ENCODE peak calls at places on chromosomes 5 and 9, in four cellular contexts. One of them, this sample, is unnamed.

GRCh38 chr9:89362647-89363310 is 44.5 kb downstream of the SECISBP2 start:
- DNase-seq in mesendoderm: no peak
- DNase-seq in CD4-positive, alpha-beta T cell: no peak
- DNase-seq in sigmoid colon: peak
- DNase-seq in this sample: peak

GRCh38 chr9:82206946-82207345 is 218.4 kb downstream of the SPATA31D1 start:
- DNase-seq in mesendoderm: no peak
- DNase-seq in CD4-positive, alpha-beta T cell: no peak
- DNase-seq in sigmoid colon: no peak
- DNase-seq in this sample: no peak

GRCh38 chr9:83707518-83707767 is 315 bp downstream of the UBQLN1 start:
- DNase-seq in mesendoderm: no peak
- DNase-seq in CD4-positive, alpha-beta T cell: no peak
- DNase-seq in sigmoid colon: no peak
- DNase-seq in this sample: peak

GRCh38 chr9:124934290-124934689 is 6.6 kb downstream of the GOLGA1 start:
- DNase-seq in mesendoderm: no peak
- DNase-seq in CD4-positive, alpha-beta T cell: no peak
- DNase-seq in sigmoid colon: no peak
- DNase-seq in this sample: no peak

GRCh38 chr5:9512452-9512851 is 33.4 kb downstream of the SEMA5A start:
- DNase-seq in mesendoderm: no peak
- DNase-seq in CD4-positive, alpha-beta T cell: no peak
- DNase-seq in sigmoid colon: no peak
- DNase-seq in this sample: no peak

GRCh38 chr5:112784726-112785125 is 47.0 kb downstream of the APC start:
- DNase-seq in mesendoderm: peak
- DNase-seq in CD4-positive, alpha-beta T cell: no peak
- DNase-seq in sigmoid colon: no peak
- DNase-seq in this sample: no peak

GRCh38 chr9:122087406-122088200 is 5.5 kb downstream of the TTLL11 start:
- DNase-seq in mesendoderm: no peak
- DNase-seq in CD4-positive, alpha-beta T cell: no peak
- DNase-seq in sigmoid colon: peak
- DNase-seq in this sample: no peak

GRCh38 chr5:109876030-109876726 is 186.5 kb downstream of the MAN2A1 start:
- DNase-seq in mesendoderm: no peak
- DNase-seq in CD4-positive, alpha-beta T cell: no peak
- DNase-seq in sigmoid colon: no peak
- DNase-seq in this sample: no peak

GRCh38 chr5:142063878-142064331 is 44.7 kb upstream of the NDFIP1 start:
- DNase-seq in mesendoderm: peak
- DNase-seq in CD4-positive, alpha-beta T cell: peak
- DNase-seq in sigmoid colon: peak
- DNase-seq in this sample: peak

GRCh38 chr5:126455728-126456127 is 32.5 kb downstream of the GRAMD2B start:
- DNase-seq in mesendoderm: no peak
- DNase-seq in CD4-positive, alpha-beta T cell: no peak
- DNase-seq in sigmoid colon: no peak
- DNase-seq in this sample: no peak

GRCh38 chr5:157516626-157517325 is 56.8 kb downstream of the NIPAL4 start:
- DNase-seq in mesendoderm: no peak
- DNase-seq in CD4-positive, alpha-beta T cell: no peak
- DNase-seq in sigmoid colon: peak
- DNase-seq in this sample: peak

GRCh38 chr9:14313951-14314423 is at the start of gene NFIB:
- DNase-seq in mesendoderm: peak
- DNase-seq in CD4-positive, alpha-beta T cell: no peak
- DNase-seq in sigmoid colon: peak
- DNase-seq in this sample: no peak

GRCh38 chr9:2260401-2261306 is 245.5 kb downstream of the SMARCA2 start:
- DNase-seq in mesendoderm: no peak
- DNase-seq in CD4-positive, alpha-beta T cell: no peak
- DNase-seq in sigmoid colon: no peak
- DNase-seq in this sample: no peak

GRCh38 chr5:43556857-43557593 is at the start of gene PAIP1:
- DNase-seq in mesendoderm: peak
- DNase-seq in CD4-positive, alpha-beta T cell: peak
- DNase-seq in sigmoid colon: peak
- DNase-seq in this sample: peak

GRCh38 chr9:106019702-106020101 is 325.4 kb downstream of the TMEM38B start:
- DNase-seq in mesendoderm: no peak
- DNase-seq in CD4-positive, alpha-beta T cell: no peak
- DNase-seq in sigmoid colon: no peak
- DNase-seq in this sample: no peak

GRCh38 chr5:92519717-92520632 is 1061.0 kb downstream of the NR2F1-AS1 start:
- DNase-seq in mesendoderm: no peak
- DNase-seq in CD4-positive, alpha-beta T cell: no peak
- DNase-seq in sigmoid colon: no peak
- DNase-seq in this sample: no peak

GRCh38 chr5:172370237-172370640 is 84.1 kb downstream of the SH3PXD2B start:
- DNase-seq in mesendoderm: no peak
- DNase-seq in CD4-positive, alpha-beta T cell: no peak
- DNase-seq in sigmoid colon: no peak
- DNase-seq in this sample: no peak

GRCh38 chr9:2837915-2838314 is 6.0 kb downstream of the PUM3 start:
- DNase-seq in mesendoderm: no peak
- DNase-seq in CD4-positive, alpha-beta T cell: no peak
- DNase-seq in sigmoid colon: no peak
- DNase-seq in this sample: no peak

GRCh38 chr9:15308511-15308910 is 1.5 kb upstream of the TTC39B start:
- DNase-seq in mesendoderm: no peak
- DNase-seq in CD4-positive, alpha-beta T cell: no peak
- DNase-seq in sigmoid colon: no peak
- DNase-seq in this sample: no peak

GRCh38 chr5:131375351-131375750 is 111.5 kb downstream of the CDC42SE2 start:
- DNase-seq in mesendoderm: no peak
- DNase-seq in CD4-positive, alpha-beta T cell: no peak
- DNase-seq in sigmoid colon: no peak
- DNase-seq in this sample: no peak

GRCh38 chr5:13601152-13601551 is 343.3 kb downstream of the DNAH5 start:
- DNase-seq in mesendoderm: no peak
- DNase-seq in CD4-positive, alpha-beta T cell: no peak
- DNase-seq in sigmoid colon: no peak
- DNase-seq in this sample: no peak

GRCh38 chr5:43145071-43145470 is 24.4 kb downstream of the ZNF131 start:
- DNase-seq in mesendoderm: no peak
- DNase-seq in CD4-positive, alpha-beta T cell: no peak
- DNase-seq in sigmoid colon: no peak
- DNase-seq in this sample: no peak

GRCh38 chr5:62506659-62507460 is 71.8 kb upstream of the LRRC70 start:
- DNase-seq in mesendoderm: no peak
- DNase-seq in CD4-positive, alpha-beta T cell: no peak
- DNase-seq in sigmoid colon: no peak
- DNase-seq in this sample: no peak

GRCh38 chr9:77807295-77807694 is 159.2 kb upstream of the GNA14 start:
- DNase-seq in mesendoderm: no peak
- DNase-seq in CD4-positive, alpha-beta T cell: no peak
- DNase-seq in sigmoid colon: no peak
- DNase-seq in this sample: no peak

GRCh38 chr5:157857821-157858526 is 971 bp downstream of the CLINT1 start:
- DNase-seq in mesendoderm: no peak
- DNase-seq in CD4-positive, alpha-beta T cell: no peak
- DNase-seq in sigmoid colon: no peak
- DNase-seq in this sample: no peak

GRCh38 chr5:168477060-168477459 is 9.2 kb upstream of the RARS1 start:
- DNase-seq in mesendoderm: peak
- DNase-seq in CD4-positive, alpha-beta T cell: no peak
- DNase-seq in sigmoid colon: no peak
- DNase-seq in this sample: no peak

GRCh38 chr5:123717139-123717538 is 205.2 kb downstream of the CSNK1G3 start:
- DNase-seq in mesendoderm: no peak
- DNase-seq in CD4-positive, alpha-beta T cell: no peak
- DNase-seq in sigmoid colon: no peak
- DNase-seq in this sample: no peak

GRCh38 chr9:15332939-15333338 is 25.9 kb upstream of the TTC39B start:
- DNase-seq in mesendoderm: no peak
- DNase-seq in CD4-positive, alpha-beta T cell: no peak
- DNase-seq in sigmoid colon: no peak
- DNase-seq in this sample: no peak

GRCh38 chr9:134607971-134608370 is 33.6 kb upstream of the COL5A1 start:
- DNase-seq in mesendoderm: no peak
- DNase-seq in CD4-positive, alpha-beta T cell: no peak
- DNase-seq in sigmoid colon: no peak
- DNase-seq in this sample: no peak

GRCh38 chr5:71454913-71455312 is 538 bp upstream of the BDP1 start:
- DNase-seq in mesendoderm: no peak
- DNase-seq in CD4-positive, alpha-beta T cell: no peak
- DNase-seq in sigmoid colon: no peak
- DNase-seq in this sample: no peak

GRCh38 chr9:126389958-126390357 is 63.3 kb downstream of the MVB12B start:
- DNase-seq in mesendoderm: no peak
- DNase-seq in CD4-positive, alpha-beta T cell: no peak
- DNase-seq in sigmoid colon: no peak
- DNase-seq in this sample: no peak

GRCh38 chr9:126392662-126393383 is 66.2 kb downstream of the MVB12B start:
- DNase-seq in mesendoderm: no peak
- DNase-seq in CD4-positive, alpha-beta T cell: no peak
- DNase-seq in sigmoid colon: peak
- DNase-seq in this sample: no peak

GRCh38 chr9:126390923-126391322 is 64.3 kb downstream of the MVB12B start:
- DNase-seq in mesendoderm: no peak
- DNase-seq in CD4-positive, alpha-beta T cell: no peak
- DNase-seq in sigmoid colon: no peak
- DNase-seq in this sample: no peak

GRCh38 chr9:126393876-126394275 is 67.2 kb downstream of the MVB12B start:
- DNase-seq in mesendoderm: no peak
- DNase-seq in CD4-positive, alpha-beta T cell: no peak
- DNase-seq in sigmoid colon: no peak
- DNase-seq in this sample: no peak

GRCh38 chr9:126391713-126392661 is 65.4 kb downstream of the MVB12B start:
- DNase-seq in mesendoderm: no peak
- DNase-seq in CD4-positive, alpha-beta T cell: no peak
- DNase-seq in sigmoid colon: no peak
- DNase-seq in this sample: no peak
- H3K27ac ChIP-seq in mesendoderm: no peak
- H3K27ac ChIP-seq in CD4-positive, alpha-beta T cell: no peak
- H3K27ac ChIP-seq in sigmoid colon: peak
- H3K27ac ChIP-seq in this sample: no peak

GRCh38 chr5:56018860-56019259 is 24.1 kb upstream of the IL6ST start:
- DNase-seq in mesendoderm: no peak
- DNase-seq in CD4-positive, alpha-beta T cell: no peak
- DNase-seq in sigmoid colon: no peak
- DNase-seq in this sample: no peak

GRCh38 chr5:56025303-56025885 is 30.6 kb upstream of the IL6ST start:
- DNase-seq in mesendoderm: no peak
- DNase-seq in CD4-positive, alpha-beta T cell: no peak
- DNase-seq in sigmoid colon: no peak
- DNase-seq in this sample: no peak

GRCh38 chr5:56024810-56025302 is 30.1 kb upstream of the IL6ST start:
- DNase-seq in mesendoderm: no peak
- DNase-seq in CD4-positive, alpha-beta T cell: no peak
- DNase-seq in sigmoid colon: no peak
- DNase-seq in this sample: no peak

GRCh38 chr5:56023296-56023695 is 28.5 kb upstream of the IL6ST start:
- DNase-seq in mesendoderm: no peak
- DNase-seq in CD4-positive, alpha-beta T cell: no peak
- DNase-seq in sigmoid colon: no peak
- DNase-seq in this sample: no peak

DNA sequence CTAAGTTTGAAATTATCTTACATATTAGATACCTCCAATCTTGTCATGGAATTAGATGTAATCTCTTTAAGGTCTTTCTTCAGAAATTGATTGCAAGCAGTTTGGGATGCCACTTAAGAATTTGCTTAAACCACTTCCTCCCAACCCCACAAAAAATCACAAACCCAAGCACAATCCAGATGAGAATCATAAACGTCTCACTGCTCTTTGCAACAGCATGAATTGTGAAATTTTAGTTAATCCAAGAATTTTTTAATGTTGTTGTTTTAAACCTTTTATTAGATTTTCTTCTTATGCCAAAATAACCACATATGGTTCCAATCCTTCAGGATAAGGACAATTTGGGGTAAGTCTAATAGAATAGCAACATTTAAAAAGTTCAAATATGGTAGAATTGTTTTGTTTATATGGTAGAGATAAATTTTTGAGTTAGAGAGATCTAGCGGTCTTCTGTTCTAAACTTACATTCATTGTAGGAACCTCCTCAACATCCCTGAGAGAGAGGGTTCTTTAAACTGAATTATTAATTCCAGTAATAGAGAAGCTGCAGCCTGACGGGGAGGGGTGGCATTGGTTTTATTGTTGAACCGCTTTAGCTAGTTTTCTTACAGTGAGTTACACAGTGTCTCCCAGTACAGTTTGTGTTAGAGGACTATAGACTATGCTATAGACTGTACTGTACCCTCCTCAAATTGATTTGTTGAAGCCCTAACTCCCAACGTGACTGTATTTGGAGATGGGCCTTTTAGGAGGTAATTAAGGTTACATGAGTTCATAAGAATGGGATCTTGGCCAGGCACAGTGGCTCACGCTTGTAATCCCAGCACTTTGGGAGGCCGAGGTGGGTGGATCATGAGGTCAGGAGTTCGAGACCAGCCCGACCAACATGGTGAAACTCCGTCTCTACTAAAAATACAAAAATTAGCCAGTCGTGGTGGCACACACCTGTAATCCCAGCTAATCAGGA is 24.8 kb upstream of the IL6ST start:
- DNase-seq in mesendoderm: no peak
- DNase-seq in CD4-positive, alpha-beta T cell: no peak
- DNase-seq in sigmoid colon: no peak
- DNase-seq in this sample: no peak
- H3K27ac ChIP-seq in mesendoderm: no peak
- H3K27ac ChIP-seq in CD4-positive, alpha-beta T cell: no peak
- H3K27ac ChIP-seq in sigmoid colon: no peak
- H3K27ac ChIP-seq in this sample: peak

DNA sequence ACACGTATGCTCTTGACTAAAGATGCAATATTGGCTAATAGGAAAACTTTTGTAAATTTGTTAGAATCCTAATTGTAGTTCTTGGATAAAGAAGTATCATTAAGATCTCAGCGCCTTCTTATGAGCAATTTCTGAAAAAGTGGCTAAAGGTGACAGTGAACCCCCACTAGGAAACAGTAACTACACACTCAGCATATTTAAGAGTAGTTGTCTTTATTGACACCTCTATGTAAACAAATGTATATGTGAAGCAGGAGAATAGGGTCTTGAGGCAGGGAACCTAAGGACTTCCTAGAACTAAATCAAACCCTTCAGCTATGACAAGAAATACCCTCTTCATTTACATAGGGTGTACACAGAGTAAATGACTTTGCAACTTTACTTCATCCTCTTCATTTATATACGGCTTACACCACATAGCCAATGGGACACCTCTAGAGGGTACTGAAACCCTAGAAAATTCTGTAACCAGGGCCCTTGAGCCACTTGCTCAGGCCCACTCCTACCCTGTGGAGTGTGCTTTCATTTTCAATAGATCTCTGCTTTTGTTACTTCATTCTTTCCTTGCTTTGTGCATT is 2.8 kb downstream of the NIPSNAP3A start:
- DNase-seq in mesendoderm: no peak
- DNase-seq in CD4-positive, alpha-beta T cell: no peak
- DNase-seq in sigmoid colon: no peak
- DNase-seq in this sample: no peak
- H3K27ac ChIP-seq in mesendoderm: no peak
- H3K27ac ChIP-seq in CD4-positive, alpha-beta T cell: no peak
- H3K27ac ChIP-seq in sigmoid colon: no peak
- H3K27ac ChIP-seq in this sample: no peak

GRCh38 chr5:140258873-140259272 is 44.0 kb downstream of the PFDN1 start:
- DNase-seq in mesendoderm: no peak
- DNase-seq in CD4-positive, alpha-beta T cell: no peak
- DNase-seq in sigmoid colon: no peak
- DNase-seq in this sample: no peak
- H3K27ac ChIP-seq in mesendoderm: peak
- H3K27ac ChIP-seq in CD4-positive, alpha-beta T cell: no peak
- H3K27ac ChIP-seq in sigmoid colon: no peak
- H3K27ac ChIP-seq in this sample: no peak